ENCODE peak calls at places on chromosome 5, in nine cellular contexts. One of them, this sample, is unnamed. For H3K27me3 and H3K4me1, the result is how much of the 10 kb centered on the place peaks cover.

GRCh38 chr5:33079548-33079947 is 361.2 kb upstream of the TARS1 start:
- DNase-seq in pancreas: no peak
- DNase-seq in cardiac muscle cell: no peak
- DNase-seq in sigmoid colon: no peak
- DNase-seq in right atrium auricular region: no peak
- DNase-seq in left ventricle myocardium inferior: no peak
- DNase-seq in hepatocyte: peak
- DNase-seq in PC-3: no peak
- DNase-seq in body of pancreas: no peak
- DNase-seq in this sample: no peak

GRCh38 chr5:172523146-172523745 is 68.9 kb upstream of the SH3PXD2B start:
- DNase-seq in body of pancreas: no peak
- DNase-seq in left ventricle myocardium inferior: no peak
- DNase-seq in right atrium auricular region: peak
- DNase-seq in cardiac muscle cell: no peak
- DNase-seq in sigmoid colon: peak
- DNase-seq in hepatocyte: no peak
- DNase-seq in pancreas: no peak
- DNase-seq in PC-3: no peak
- DNase-seq in this sample: no peak

GRCh38 chr5:175354961-175355360 is 89.0 kb downstream of the DRD1 start:
- DNase-seq in PC-3: no peak
- DNase-seq in sigmoid colon: no peak
- DNase-seq in body of pancreas: no peak
- DNase-seq in left ventricle myocardium inferior: no peak
- DNase-seq in right atrium auricular region: no peak
- DNase-seq in cardiac muscle cell: no peak
- DNase-seq in pancreas: no peak
- DNase-seq in hepatocyte: no peak
- DNase-seq in this sample: no peak

GRCh38 chr5:173831196-173831914 is 56.8 kb upstream of the CPEB4 start:
- DNase-seq in left ventricle myocardium inferior: no peak
- DNase-seq in hepatocyte: no peak
- DNase-seq in pancreas: no peak
- DNase-seq in body of pancreas: no peak
- DNase-seq in PC-3: no peak
- DNase-seq in right atrium auricular region: no peak
- DNase-seq in cardiac muscle cell: no peak
- DNase-seq in sigmoid colon: no peak
- DNase-seq in this sample: no peak

GRCh38 chr5:147892696-147893296 is 13.5 kb downstream of the C5orf46 start:
- DNase-seq in sigmoid colon: no peak
- DNase-seq in hepatocyte: no peak
- DNase-seq in cardiac muscle cell: no peak
- DNase-seq in right atrium auricular region: no peak
- DNase-seq in body of pancreas: peak
- DNase-seq in left ventricle myocardium inferior: no peak
- DNase-seq in pancreas: no peak
- DNase-seq in PC-3: peak
- DNase-seq in this sample: no peak

GRCh38 chr5:28788954-28789353 is 1750.6 kb upstream of the CDH9 start:
- DNase-seq in left ventricle myocardium inferior: no peak
- DNase-seq in sigmoid colon: no peak
- DNase-seq in right atrium auricular region: no peak
- DNase-seq in cardiac muscle cell: no peak
- DNase-seq in hepatocyte: no peak
- DNase-seq in pancreas: no peak
- DNase-seq in body of pancreas: no peak
- DNase-seq in PC-3: peak
- DNase-seq in this sample: no peak

GRCh38 chr5:39730011-39730410 is 305.2 kb upstream of the DAB2 start:
- DNase-seq in right atrium auricular region: no peak
- DNase-seq in pancreas: no peak
- DNase-seq in sigmoid colon: no peak
- DNase-seq in hepatocyte: no peak
- DNase-seq in left ventricle myocardium inferior: no peak
- DNase-seq in PC-3: peak
- DNase-seq in cardiac muscle cell: no peak
- DNase-seq in body of pancreas: no peak
- DNase-seq in this sample: no peak

GRCh38 chr5:56688402-56688801 is 126.9 kb upstream of the MAP3K1 start:
- DNase-seq in body of pancreas: no peak
- DNase-seq in pancreas: no peak
- DNase-seq in PC-3: no peak
- DNase-seq in sigmoid colon: no peak
- DNase-seq in hepatocyte: no peak
- DNase-seq in left ventricle myocardium inferior: no peak
- DNase-seq in right atrium auricular region: no peak
- DNase-seq in cardiac muscle cell: no peak
- DNase-seq in this sample: no peak

GRCh38 chr5:150589791-150590601 is 50.5 kb upstream of the SYNPO start:
- DNase-seq in pancreas: peak
- DNase-seq in body of pancreas: peak
- DNase-seq in right atrium auricular region: peak
- DNase-seq in left ventricle myocardium inferior: peak
- DNase-seq in cardiac muscle cell: peak
- DNase-seq in hepatocyte: peak
- DNase-seq in sigmoid colon: peak
- DNase-seq in PC-3: no peak
- DNase-seq in this sample: peak

GRCh38 chr5:172437445-172438303 is 16.7 kb downstream of the SH3PXD2B start:
- DNase-seq in left ventricle myocardium inferior: peak
- DNase-seq in body of pancreas: peak
- DNase-seq in pancreas: peak
- DNase-seq in PC-3: peak
- DNase-seq in hepatocyte: peak
- DNase-seq in right atrium auricular region: peak
- DNase-seq in cardiac muscle cell: peak
- DNase-seq in sigmoid colon: peak
- DNase-seq in this sample: peak

GRCh38 chr5:15234366-15234765 is 265.6 kb upstream of the FBXL7 start:
- DNase-seq in sigmoid colon: no peak
- DNase-seq in hepatocyte: no peak
- DNase-seq in right atrium auricular region: no peak
- DNase-seq in body of pancreas: no peak
- DNase-seq in cardiac muscle cell: no peak
- DNase-seq in PC-3: no peak
- DNase-seq in pancreas: no peak
- DNase-seq in left ventricle myocardium inferior: no peak
- DNase-seq in this sample: no peak

GRCh38 chr5:122312670-122312988 is 592 bp downstream of the SNCAIP start:
- DNase-seq in cardiac muscle cell: peak
- DNase-seq in hepatocyte: peak
- DNase-seq in body of pancreas: peak
- DNase-seq in pancreas: no peak
- DNase-seq in PC-3: no peak
- DNase-seq in sigmoid colon: no peak
- DNase-seq in right atrium auricular region: no peak
- DNase-seq in left ventricle myocardium inferior: peak
- DNase-seq in this sample: peak

GRCh38 chr5:54018438-54018837 is 291.9 kb downstream of the ARL15 start:
- DNase-seq in right atrium auricular region: no peak
- DNase-seq in sigmoid colon: no peak
- DNase-seq in hepatocyte: no peak
- DNase-seq in cardiac muscle cell: no peak
- DNase-seq in body of pancreas: no peak
- DNase-seq in PC-3: no peak
- DNase-seq in pancreas: no peak
- DNase-seq in left ventricle myocardium inferior: no peak
- DNase-seq in this sample: no peak

GRCh38 chr5:68922172-68922987 is 171.4 kb upstream of the SLC30A5 start:
- DNase-seq in body of pancreas: no peak
- DNase-seq in PC-3: no peak
- DNase-seq in right atrium auricular region: no peak
- DNase-seq in left ventricle myocardium inferior: no peak
- DNase-seq in hepatocyte: no peak
- DNase-seq in pancreas: no peak
- DNase-seq in sigmoid colon: no peak
- DNase-seq in cardiac muscle cell: no peak
- DNase-seq in this sample: no peak

GRCh38 chr5:104186100-104186499 is 623.5 kb upstream of the NUDT12 start:
- DNase-seq in right atrium auricular region: no peak
- DNase-seq in PC-3: no peak
- DNase-seq in sigmoid colon: peak
- DNase-seq in body of pancreas: peak
- DNase-seq in hepatocyte: no peak
- DNase-seq in left ventricle myocardium inferior: no peak
- DNase-seq in cardiac muscle cell: no peak
- DNase-seq in pancreas: peak
- DNase-seq in this sample: no peak

GRCh38 chr5:72355706-72356299 is 35.6 kb downstream of the PTCD2 start:
- DNase-seq in sigmoid colon: no peak
- DNase-seq in cardiac muscle cell: peak
- DNase-seq in right atrium auricular region: no peak
- DNase-seq in pancreas: no peak
- DNase-seq in hepatocyte: peak
- DNase-seq in body of pancreas: no peak
- DNase-seq in PC-3: peak
- DNase-seq in left ventricle myocardium inferior: peak
- DNase-seq in this sample: no peak

GRCh38 chr5:35988529-35988928 is 2.7 kb downstream of the UGT3A1 start:
- DNase-seq in PC-3: no peak
- DNase-seq in hepatocyte: no peak
- DNase-seq in pancreas: no peak
- DNase-seq in right atrium auricular region: no peak
- DNase-seq in body of pancreas: no peak
- DNase-seq in left ventricle myocardium inferior: no peak
- DNase-seq in cardiac muscle cell: no peak
- DNase-seq in sigmoid colon: no peak
- DNase-seq in this sample: no peak

GRCh38 chr5:117731445-117731844 is 1156.8 kb upstream of the SEMA6A start:
- DNase-seq in sigmoid colon: no peak
- DNase-seq in left ventricle myocardium inferior: no peak
- DNase-seq in PC-3: no peak
- DNase-seq in cardiac muscle cell: no peak
- DNase-seq in right atrium auricular region: no peak
- DNase-seq in body of pancreas: no peak
- DNase-seq in pancreas: no peak
- DNase-seq in hepatocyte: peak
- DNase-seq in this sample: no peak

GRCh38 chr5:140926903-140927573 is 939 bp downstream of the PCDHAC1 start:
- DNase-seq in pancreas: peak
- DNase-seq in sigmoid colon: peak
- DNase-seq in cardiac muscle cell: peak
- DNase-seq in right atrium auricular region: peak
- DNase-seq in hepatocyte: peak
- DNase-seq in body of pancreas: peak
- DNase-seq in left ventricle myocardium inferior: peak
- DNase-seq in PC-3: peak
- DNase-seq in this sample: no peak

GRCh38 chr5:105230516-105230915 is 1667.9 kb upstream of the NUDT12 start:
- DNase-seq in pancreas: no peak
- DNase-seq in body of pancreas: no peak
- DNase-seq in left ventricle myocardium inferior: no peak
- DNase-seq in sigmoid colon: no peak
- DNase-seq in PC-3: no peak
- DNase-seq in cardiac muscle cell: no peak
- DNase-seq in right atrium auricular region: no peak
- DNase-seq in hepatocyte: no peak
- DNase-seq in this sample: no peak

GRCh38 chr5:149140197-149141002 is 893 bp upstream of the ABLIM3 start:
- DNase-seq in left ventricle myocardium inferior: no peak
- DNase-seq in hepatocyte: no peak
- DNase-seq in cardiac muscle cell: no peak
- DNase-seq in PC-3: peak
- DNase-seq in right atrium auricular region: no peak
- DNase-seq in sigmoid colon: no peak
- DNase-seq in body of pancreas: no peak
- DNase-seq in pancreas: no peak
- DNase-seq in this sample: no peak

GRCh38 chr5:88677943-88678779 is 204.8 kb downstream of the MEF2C start:
- DNase-seq in PC-3: no peak
- DNase-seq in right atrium auricular region: no peak
- DNase-seq in left ventricle myocardium inferior: no peak
- DNase-seq in sigmoid colon: no peak
- DNase-seq in pancreas: no peak
- DNase-seq in cardiac muscle cell: no peak
- DNase-seq in body of pancreas: no peak
- DNase-seq in hepatocyte: no peak
- DNase-seq in this sample: no peak
- H3K27me3 ChIP-seq in PC-3: under half
- H3K27me3 ChIP-seq in right atrium auricular region: under half
- H3K27me3 ChIP-seq in left ventricle myocardium inferior: half or more
- H3K27me3 ChIP-seq in sigmoid colon: half or more
- H3K27me3 ChIP-seq in pancreas: under half
- H3K27me3 ChIP-seq in cardiac muscle cell: half or more
- H3K27me3 ChIP-seq in body of pancreas: half or more
- H3K27me3 ChIP-seq in hepatocyte: half or more
- H3K27me3 ChIP-seq in this sample: half or more

GRCh38 chr5:177404641-177405134 is 4.2 kb upstream of the PFN3 start:
- DNase-seq in body of pancreas: peak
- DNase-seq in right atrium auricular region: no peak
- DNase-seq in sigmoid colon: no peak
- DNase-seq in cardiac muscle cell: no peak
- DNase-seq in hepatocyte: no peak
- DNase-seq in PC-3: no peak
- DNase-seq in left ventricle myocardium inferior: no peak
- DNase-seq in pancreas: no peak
- DNase-seq in this sample: peak
- H3K4me3 ChIP-seq in body of pancreas: peak
- H3K4me3 ChIP-seq in right atrium auricular region: peak
- H3K4me3 ChIP-seq in sigmoid colon: no peak
- H3K4me3 ChIP-seq in cardiac muscle cell: peak
- H3K4me3 ChIP-seq in hepatocyte: no peak
- H3K4me3 ChIP-seq in PC-3: peak
- H3K4me3 ChIP-seq in left ventricle myocardium inferior: peak
- H3K4me3 ChIP-seq in pancreas: peak
- H3K4me3 ChIP-seq in this sample: peak

GRCh38 chr5:157857821-157858526 is 971 bp downstream of the CLINT1 start:
- DNase-seq in right atrium auricular region: no peak
- DNase-seq in cardiac muscle cell: peak
- DNase-seq in pancreas: no peak
- DNase-seq in hepatocyte: no peak
- DNase-seq in left ventricle myocardium inferior: no peak
- DNase-seq in body of pancreas: no peak
- DNase-seq in sigmoid colon: no peak
- DNase-seq in PC-3: peak
- DNase-seq in this sample: no peak
- H3K4me1 ChIP-seq in right atrium auricular region: under half
- H3K4me1 ChIP-seq in cardiac muscle cell: under half
- H3K4me1 ChIP-seq in pancreas: under half
- H3K4me1 ChIP-seq in hepatocyte: under half
- H3K4me1 ChIP-seq in left ventricle myocardium inferior: half or more
- H3K4me1 ChIP-seq in body of pancreas: under half
- H3K4me1 ChIP-seq in sigmoid colon: under half
- H3K4me1 ChIP-seq in PC-3: under half
- H3K4me1 ChIP-seq in this sample: under half

DNA sequence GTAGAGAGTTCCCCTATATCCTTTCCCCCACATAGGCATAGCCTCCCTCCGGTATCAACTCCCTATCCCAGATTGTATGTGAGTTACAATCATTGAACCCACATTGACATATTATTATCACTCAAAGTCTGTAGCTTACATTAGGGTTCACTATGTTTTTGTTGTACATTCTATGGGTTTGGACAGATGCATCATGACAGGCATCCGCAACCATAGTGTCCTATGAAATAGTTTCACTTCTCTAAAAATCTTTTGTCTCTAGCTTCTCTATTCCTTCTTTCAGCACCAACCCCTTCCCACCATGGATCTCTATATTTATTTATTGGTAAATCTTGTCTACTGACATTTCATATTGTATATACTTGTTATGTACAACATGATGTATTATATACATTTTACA is 31.6 kb downstream of the TAF11L14 start:
- DNase-seq in pancreas: no peak
- DNase-seq in body of pancreas: no peak
- DNase-seq in left ventricle myocardium inferior: no peak
- DNase-seq in right atrium auricular region: no peak
- DNase-seq in cardiac muscle cell: no peak
- DNase-seq in PC-3: no peak
- DNase-seq in hepatocyte: no peak
- DNase-seq in sigmoid colon: no peak
- DNase-seq in this sample: no peak
- H3K27me3 ChIP-seq in pancreas: under half
- H3K27me3 ChIP-seq in body of pancreas: under half
- H3K27me3 ChIP-seq in left ventricle myocardium inferior: under half
- H3K27me3 ChIP-seq in right atrium auricular region: under half
- H3K27me3 ChIP-seq in cardiac muscle cell: under half
- H3K27me3 ChIP-seq in PC-3: under half
- H3K27me3 ChIP-seq in hepatocyte: under half
- H3K27me3 ChIP-seq in sigmoid colon: under half
- H3K27me3 ChIP-seq in this sample: under half